ENCODE peak calls at places on chromosomes 13 and 19, in six cellular contexts. One of them, this sample, is unnamed.

GRCh38 chr13:44237276-44237767 is 136.3 kb upstream of the SERP2 start:
- DNase-seq in SK-N-SH: peak; percentile 24
- DNase-seq in H1: no peak
- DNase-seq in GM12878: peak; percentile 19
- DNase-seq in HepG2: no peak
- DNase-seq in K562: no peak
- DNase-seq in this sample: no peak

GRCh38 chr19:7830823-7831222 is 805 bp downstream of the EVI5L start:
- DNase-seq in GM12878: no peak
- DNase-seq in H1: no peak
- DNase-seq in SK-N-SH: no peak
- DNase-seq in HepG2: no peak
- DNase-seq in K562: no peak
- DNase-seq in this sample: no peak

GRCh38 chr13:26019241-26019640 is 32.6 kb downstream of the SHISA2 start:
- DNase-seq in GM12878: no peak
- DNase-seq in SK-N-SH: no peak
- DNase-seq in HepG2: no peak
- DNase-seq in K562: no peak
- DNase-seq in H1: peak; percentile 36
- DNase-seq in this sample: no peak

GRCh38 chr19:2475018-2475701 is 767 bp upstream of the GADD45B start:
- DNase-seq in SK-N-SH: peak; percentile 54
- DNase-seq in K562: peak; percentile 60
- DNase-seq in HepG2: no peak
- DNase-seq in GM12878: no peak
- DNase-seq in H1: peak; percentile 76
- DNase-seq in this sample: no peak

GRCh38 chr13:23622991-23623390 is 52.8 kb downstream of the TNFRSF19 start:
- DNase-seq in H1: no peak
- DNase-seq in K562: no peak
- DNase-seq in SK-N-SH: no peak
- DNase-seq in HepG2: no peak
- DNase-seq in GM12878: peak; percentile 36
- DNase-seq in this sample: no peak

GRCh38 chr13:102793583-102794355 is 5.0 kb downstream of the POGLUT2 start:
- DNase-seq in HepG2: no peak
- DNase-seq in K562: no peak
- DNase-seq in GM12878: no peak
- DNase-seq in SK-N-SH: no peak
- DNase-seq in H1: no peak
- DNase-seq in this sample: no peak

GRCh38 chr13:21034602-21035190 is 26.7 kb downstream of the LATS2 start:
- DNase-seq in GM12878: no peak
- DNase-seq in H1: no peak
- DNase-seq in K562: no peak
- DNase-seq in SK-N-SH: no peak
- DNase-seq in HepG2: no peak
- DNase-seq in this sample: no peak

GRCh38 chr13:100254002-100254401 is 165.1 kb downstream of the PCCA start:
- DNase-seq in GM12878: no peak
- DNase-seq in SK-N-SH: no peak
- DNase-seq in H1: no peak
- DNase-seq in K562: no peak
- DNase-seq in HepG2: no peak
- DNase-seq in this sample: no peak

GRCh38 chr13:20129076-20129475 is 31.8 kb downstream of the GJA3 start:
- DNase-seq in GM12878: no peak
- DNase-seq in HepG2: no peak
- DNase-seq in SK-N-SH: no peak
- DNase-seq in K562: no peak
- DNase-seq in H1: no peak
- DNase-seq in this sample: no peak

GRCh38 chr19:36113895-36114762 is 546 bp downstream of the POLR2I start:
- DNase-seq in GM12878: no peak
- DNase-seq in K562: peak; percentile 55
- DNase-seq in HepG2: no peak
- DNase-seq in H1: peak; percentile 65
- DNase-seq in SK-N-SH: peak; percentile 65
- DNase-seq in this sample: peak; percentile 10

GRCh38 chr13:80577285-80577684 is 236.4 kb upstream of the SPRY2 start:
- DNase-seq in SK-N-SH: no peak
- DNase-seq in H1: no peak
- DNase-seq in HepG2: no peak
- DNase-seq in K562: no peak
- DNase-seq in GM12878: no peak
- DNase-seq in this sample: no peak

GRCh38 chr13:47846886-47847285 is 154.2 kb downstream of the SUCLA2 start:
- DNase-seq in GM12878: no peak
- DNase-seq in SK-N-SH: no peak
- DNase-seq in K562: no peak
- DNase-seq in HepG2: no peak
- DNase-seq in H1: no peak
- DNase-seq in this sample: no peak

GRCh38 chr19:46775642-46776258 is 12.6 kb downstream of the SLC1A5 start:
- DNase-seq in K562: no peak
- DNase-seq in H1: no peak
- DNase-seq in SK-N-SH: no peak
- DNase-seq in HepG2: no peak
- DNase-seq in GM12878: no peak
- DNase-seq in this sample: no peak

GRCh38 chr13:32883501-32883900 is 132.7 kb upstream of the KL start:
- DNase-seq in K562: no peak
- DNase-seq in HepG2: no peak
- DNase-seq in H1: no peak
- DNase-seq in SK-N-SH: peak; percentile 37
- DNase-seq in GM12878: no peak
- DNase-seq in this sample: no peak

GRCh38 chr13:101998129-101998528 is 403.7 kb downstream of the FGF14 start:
- DNase-seq in GM12878: no peak
- DNase-seq in HepG2: no peak
- DNase-seq in K562: no peak
- DNase-seq in H1: no peak
- DNase-seq in SK-N-SH: no peak
- DNase-seq in this sample: no peak

GRCh38 chr13:81446441-81446840 is 1105.5 kb upstream of the SPRY2 start:
- DNase-seq in HepG2: no peak
- DNase-seq in SK-N-SH: no peak
- DNase-seq in H1: no peak
- DNase-seq in K562: no peak
- DNase-seq in GM12878: no peak
- DNase-seq in this sample: no peak

GRCh38 chr13:25766576-25766975 is 285.2 kb downstream of the SHISA2 start:
- DNase-seq in H1: no peak
- DNase-seq in HepG2: no peak
- DNase-seq in SK-N-SH: no peak
- DNase-seq in K562: no peak
- DNase-seq in GM12878: no peak
- DNase-seq in this sample: no peak

GRCh38 chr19:41449079-41449864 is 6.3 kb downstream of the ERICH4 start:
- DNase-seq in K562: peak; percentile 92
- DNase-seq in HepG2: peak; percentile 59
- DNase-seq in SK-N-SH: peak; percentile 89
- DNase-seq in GM12878: no peak
- DNase-seq in H1: peak; percentile 90
- DNase-seq in this sample: peak; percentile 64

GRCh38 chr19:5307655-5308054 is 33.0 kb downstream of the PTPRS start:
- DNase-seq in H1: no peak
- DNase-seq in K562: no peak
- DNase-seq in HepG2: no peak
- DNase-seq in SK-N-SH: no peak
- DNase-seq in GM12878: no peak
- DNase-seq in this sample: no peak

GRCh38 chr13:77316430-77316829 is 10.5 kb downstream of the MYCBP2 start:
- DNase-seq in GM12878: no peak
- DNase-seq in SK-N-SH: no peak
- DNase-seq in H1: no peak
- DNase-seq in HepG2: no peak
- DNase-seq in K562: no peak
- DNase-seq in this sample: no peak

GRCh38 chr13:42396501-42396900 is 124.5 kb downstream of the AKAP11 start:
- DNase-seq in GM12878: no peak
- DNase-seq in K562: no peak
- DNase-seq in SK-N-SH: no peak
- DNase-seq in HepG2: no peak
- DNase-seq in H1: no peak
- DNase-seq in this sample: no peak

GRCh38 chr19:47598407-47599349 is 10.3 kb upstream of the BICRA start:
- DNase-seq in K562: no peak
- DNase-seq in HepG2: peak; percentile 33
- DNase-seq in SK-N-SH: no peak
- DNase-seq in GM12878: no peak
- DNase-seq in H1: peak; percentile 76
- DNase-seq in this sample: no peak

GRCh38 chr13:110869805-110870706 is 44.8 kb downstream of the ANKRD10 start:
- DNase-seq in H1: peak; percentile 59
- DNase-seq in GM12878: no peak
- DNase-seq in HepG2: peak; percentile 89
- DNase-seq in SK-N-SH: peak; percentile 58
- DNase-seq in K562: peak; percentile 79
- DNase-seq in this sample: peak; percentile 37

GRCh38 chr19:44741841-44742352 is 6.6 kb upstream of the BCL3 start:
- DNase-seq in H1: no peak
- DNase-seq in GM12878: no peak
- DNase-seq in K562: peak; percentile 62
- DNase-seq in HepG2: peak; percentile 78
- DNase-seq in SK-N-SH: peak; percentile 65
- DNase-seq in this sample: peak; percentile 98

GRCh38 chr13:21733475-21734311 is 62.8 kb downstream of the FGF9 start:
- DNase-seq in K562: no peak
- DNase-seq in HepG2: no peak
- DNase-seq in SK-N-SH: no peak
- DNase-seq in GM12878: no peak
- DNase-seq in H1: no peak
- DNase-seq in this sample: no peak

GRCh38 chr13:30135868-30136267 is 171.5 kb downstream of the KATNAL1 start:
- DNase-seq in H1: no peak
- DNase-seq in GM12878: no peak
- DNase-seq in SK-N-SH: no peak
- DNase-seq in HepG2: no peak
- DNase-seq in K562: no peak
- DNase-seq in this sample: no peak

GRCh38 chr19:29667941-29668340 is 2.7 kb downstream of the PLEKHF1 start:
- DNase-seq in SK-N-SH: no peak
- DNase-seq in HepG2: no peak
- DNase-seq in GM12878: no peak
- DNase-seq in K562: no peak
- DNase-seq in H1: no peak
- DNase-seq in this sample: no peak

GRCh38 chr13:32225494-32225931 is 89.7 kb downstream of the ZAR1L start:
- DNase-seq in H1: no peak
- DNase-seq in HepG2: no peak
- DNase-seq in SK-N-SH: no peak
- DNase-seq in GM12878: no peak
- DNase-seq in K562: no peak
- DNase-seq in this sample: no peak

GRCh38 chr19:3698386-3698950 is 1.8 kb downstream of the PIP5K1C start:
- DNase-seq in K562: no peak
- DNase-seq in HepG2: no peak
- DNase-seq in SK-N-SH: peak; percentile 49
- DNase-seq in H1: no peak
- DNase-seq in GM12878: no peak
- DNase-seq in this sample: no peak

GRCh38 chr13:48784906-48785555 is 131.3 kb downstream of the CYSLTR2 start:
- DNase-seq in SK-N-SH: no peak
- DNase-seq in K562: no peak
- DNase-seq in GM12878: no peak
- DNase-seq in HepG2: no peak
- DNase-seq in H1: no peak
- DNase-seq in this sample: no peak

GRCh38 chr13:59975807-59976445 is 187.8 kb downstream of the DIAPH3 start:
- DNase-seq in K562: no peak
- DNase-seq in HepG2: no peak
- DNase-seq in SK-N-SH: no peak
- DNase-seq in H1: no peak
- DNase-seq in GM12878: no peak
- DNase-seq in this sample: no peak

GRCh38 chr13:99220199-99220931 is 19.7 kb downstream of the UBAC2 start:
- DNase-seq in HepG2: no peak
- DNase-seq in H1: no peak
- DNase-seq in K562: no peak
- DNase-seq in SK-N-SH: no peak
- DNase-seq in GM12878: no peak
- DNase-seq in this sample: no peak
- TF ChIP-seq GABPA in HepG2: no peak
- TF ChIP-seq GABPA in H1: no peak
- TF ChIP-seq GABPA in K562: no peak
- TF ChIP-seq GABPA in SK-N-SH: no peak
- TF ChIP-seq GABPA in GM12878: no peak
- TF ChIP-seq GABPA in this sample: no peak

GRCh38 chr19:6773323-6773931 is 919 bp downstream of the VAV1 start:
- DNase-seq in SK-N-SH: no peak
- DNase-seq in K562: no peak
- DNase-seq in GM12878: peak; percentile 64
- DNase-seq in HepG2: no peak
- DNase-seq in H1: no peak
- DNase-seq in this sample: peak; percentile 88
- TF ChIP-seq POLR2AphosphoS5 in SK-N-SH: no peak
- TF ChIP-seq POLR2AphosphoS5 in K562: no peak
- TF ChIP-seq POLR2AphosphoS5 in GM12878: peak; percentile 77
- TF ChIP-seq POLR2AphosphoS5 in HepG2: no peak
- TF ChIP-seq POLR2AphosphoS5 in H1: no peak
- TF ChIP-seq POLR2AphosphoS5 in this sample: peak; percentile 26

GRCh38 chr19:10603873-10604459 is 16.9 kb upstream of the AP1M2 start:
- DNase-seq in H1: no peak
- DNase-seq in HepG2: no peak
- DNase-seq in SK-N-SH: peak; percentile 5
- DNase-seq in GM12878: peak; percentile 70
- DNase-seq in K562: no peak
- DNase-seq in this sample: no peak
- TF ChIP-seq CTCF in H1: no peak
- TF ChIP-seq CTCF in HepG2: no peak
- TF ChIP-seq CTCF in SK-N-SH: no peak
- TF ChIP-seq CTCF in GM12878: no peak
- TF ChIP-seq CTCF in K562: no peak
- TF ChIP-seq CTCF in this sample: no peak

GRCh38 chr19:1406496-1406817 is 929 bp upstream of the DAZAP1 start:
- DNase-seq in GM12878: peak; percentile 4
- DNase-seq in H1: no peak
- DNase-seq in SK-N-SH: no peak
- DNase-seq in HepG2: no peak
- DNase-seq in K562: no peak
- DNase-seq in this sample: no peak

GRCh38 chr19:1409204-1410005 is 2.0 kb downstream of the DAZAP1 start:
- DNase-seq in GM12878: no peak
- DNase-seq in H1: no peak
- DNase-seq in HepG2: no peak
- DNase-seq in SK-N-SH: no peak
- DNase-seq in K562: no peak
- DNase-seq in this sample: peak; percentile 41

GRCh38 chr19:1406818-1407661 is at the start of gene DAZAP1:
- DNase-seq in H1: peak; percentile 99
- DNase-seq in K562: peak; percentile 91
- DNase-seq in GM12878: peak; percentile 87
- DNase-seq in SK-N-SH: peak; percentile 98
- DNase-seq in HepG2: peak; percentile 93
- DNase-seq in this sample: peak; percentile 97

GRCh38 chr19:1408300-1409203 is 1.2 kb downstream of the DAZAP1 start:
- DNase-seq in K562: peak; percentile 70
- DNase-seq in HepG2: no peak
- DNase-seq in GM12878: no peak
- DNase-seq in H1: no peak
- DNase-seq in SK-N-SH: peak; percentile 71
- DNase-seq in this sample: no peak

GRCh38 chr19:1407662-1408299 is 395 bp downstream of the DAZAP1 start:
- DNase-seq in K562: peak; percentile 87
- DNase-seq in HepG2: no peak
- DNase-seq in GM12878: no peak
- DNase-seq in SK-N-SH: no peak
- DNase-seq in H1: no peak
- DNase-seq in this sample: no peak
- TF ChIP-seq GABPA in K562: peak; percentile 8
- TF ChIP-seq GABPA in HepG2: no peak
- TF ChIP-seq GABPA in GM12878: no peak
- TF ChIP-seq GABPA in SK-N-SH: peak; percentile 15
- TF ChIP-seq GABPA in H1: no peak
- TF ChIP-seq GABPA in this sample: no peak

This sample was measured in HL-60.